ENCODE peak calls at places on chromosomes 6 and 20, in four cellular contexts. One of them, this sample, is unnamed.

GRCh38 chr6:48826884-48827701 is 636.0 kb downstream of the MMUT start:
- DNase-seq in amniotic stem cell: peak
- DNase-seq in activated naive CD4-positive, alpha-beta T cell treated with Interleukin-2 at 50 U/mL for 16 hours: no peak
- DNase-seq in GM12892: no peak
- DNase-seq in this sample: no peak

GRCh38 chr20:50054626-50055511 is 58.1 kb downstream of the UBE2V1 start:
- DNase-seq in amniotic stem cell: no peak
- DNase-seq in activated naive CD4-positive, alpha-beta T cell treated with Interleukin-2 at 50 U/mL for 16 hours: no peak
- DNase-seq in GM12892: no peak
- DNase-seq in this sample: no peak

GRCh38 chr6:106077170-106077569 is 9.0 kb upstream of the PRDM1 start:
- DNase-seq in amniotic stem cell: no peak
- DNase-seq in activated naive CD4-positive, alpha-beta T cell treated with Interleukin-2 at 50 U/mL for 16 hours: no peak
- DNase-seq in GM12892: no peak
- DNase-seq in this sample: no peak

GRCh38 chr6:115360602-115361325 is 699.9 kb downstream of the FRK start:
- DNase-seq in amniotic stem cell: no peak
- DNase-seq in activated naive CD4-positive, alpha-beta T cell treated with Interleukin-2 at 50 U/mL for 16 hours: no peak
- DNase-seq in GM12892: no peak
- DNase-seq in this sample: no peak

GRCh38 chr20:51532577-51533191 is 9.8 kb downstream of the NFATC2 start:
- DNase-seq in amniotic stem cell: no peak
- DNase-seq in activated naive CD4-positive, alpha-beta T cell treated with Interleukin-2 at 50 U/mL for 16 hours: no peak
- DNase-seq in GM12892: no peak
- DNase-seq in this sample: no peak

GRCh38 chr6:89547286-89547685 is 91.3 kb downstream of the LYRM2 start:
- DNase-seq in amniotic stem cell: no peak
- DNase-seq in activated naive CD4-positive, alpha-beta T cell treated with Interleukin-2 at 50 U/mL for 16 hours: no peak
- DNase-seq in GM12892: no peak
- DNase-seq in this sample: no peak

GRCh38 chr6:14406616-14407343 is 289.2 kb downstream of the CD83 start:
- DNase-seq in amniotic stem cell: no peak
- DNase-seq in activated naive CD4-positive, alpha-beta T cell treated with Interleukin-2 at 50 U/mL for 16 hours: no peak
- DNase-seq in GM12892: no peak
- DNase-seq in this sample: no peak

GRCh38 chr20:1626528-1627192 is 6.9 kb upstream of the SIRPB1 start:
- DNase-seq in amniotic stem cell: no peak
- DNase-seq in activated naive CD4-positive, alpha-beta T cell treated with Interleukin-2 at 50 U/mL for 16 hours: no peak
- DNase-seq in GM12892: no peak
- DNase-seq in this sample: no peak

GRCh38 chr6:44630125-44631028 is 242.9 kb downstream of the CDC5L start:
- DNase-seq in amniotic stem cell: no peak
- DNase-seq in activated naive CD4-positive, alpha-beta T cell treated with Interleukin-2 at 50 U/mL for 16 hours: peak
- DNase-seq in GM12892: peak
- DNase-seq in this sample: peak

GRCh38 chr20:62824476-62825287 is 7.8 kb downstream of the COL9A3 start:
- DNase-seq in amniotic stem cell: no peak
- DNase-seq in activated naive CD4-positive, alpha-beta T cell treated with Interleukin-2 at 50 U/mL for 16 hours: peak
- DNase-seq in GM12892: no peak
- DNase-seq in this sample: no peak

GRCh38 chr6:26029570-26029856 is 57.7 kb upstream of the HFE start:
- DNase-seq in amniotic stem cell: no peak
- DNase-seq in activated naive CD4-positive, alpha-beta T cell treated with Interleukin-2 at 50 U/mL for 16 hours: no peak
- DNase-seq in GM12892: no peak
- DNase-seq in this sample: no peak

GRCh38 chr20:16054917-16055316 is 518.3 kb downstream of the KIF16B start:
- DNase-seq in amniotic stem cell: no peak
- DNase-seq in activated naive CD4-positive, alpha-beta T cell treated with Interleukin-2 at 50 U/mL for 16 hours: no peak
- DNase-seq in GM12892: no peak
- DNase-seq in this sample: no peak

GRCh38 chr6:15870354-15871043 is 207.7 kb upstream of the DTNBP1 start:
- DNase-seq in amniotic stem cell: no peak
- DNase-seq in activated naive CD4-positive, alpha-beta T cell treated with Interleukin-2 at 50 U/mL for 16 hours: no peak
- DNase-seq in GM12892: no peak
- DNase-seq in this sample: no peak

GRCh38 chr20:25136643-25137559 is 55.0 kb upstream of the VSX1 start:
- DNase-seq in amniotic stem cell: peak
- DNase-seq in activated naive CD4-positive, alpha-beta T cell treated with Interleukin-2 at 50 U/mL for 16 hours: no peak
- DNase-seq in GM12892: no peak
- DNase-seq in this sample: no peak

GRCh38 chr20:38515631-38516030 is 43.0 kb downstream of the RALGAPB start:
- DNase-seq in amniotic stem cell: no peak
- DNase-seq in activated naive CD4-positive, alpha-beta T cell treated with Interleukin-2 at 50 U/mL for 16 hours: no peak
- DNase-seq in GM12892: no peak
- DNase-seq in this sample: no peak

GRCh38 chr6:90537723-90538407 is 49.0 kb downstream of the MAP3K7 start:
- DNase-seq in amniotic stem cell: no peak
- DNase-seq in activated naive CD4-positive, alpha-beta T cell treated with Interleukin-2 at 50 U/mL for 16 hours: no peak
- DNase-seq in GM12892: no peak
- DNase-seq in this sample: no peak

GRCh38 chr20:36607586-36608387 is 2.2 kb downstream of the RAB5IF start:
- DNase-seq in amniotic stem cell: no peak
- DNase-seq in activated naive CD4-positive, alpha-beta T cell treated with Interleukin-2 at 50 U/mL for 16 hours: no peak
- DNase-seq in GM12892: no peak
- DNase-seq in this sample: no peak

GRCh38 chr6:9540126-9540525 is 874.7 kb downstream of the TFAP2A start:
- DNase-seq in amniotic stem cell: no peak
- DNase-seq in activated naive CD4-positive, alpha-beta T cell treated with Interleukin-2 at 50 U/mL for 16 hours: no peak
- DNase-seq in GM12892: no peak
- DNase-seq in this sample: no peak

GRCh38 chr6:32849126-32849525 is 4.4 kb downstream of the TAP1 start:
- DNase-seq in amniotic stem cell: no peak
- DNase-seq in activated naive CD4-positive, alpha-beta T cell treated with Interleukin-2 at 50 U/mL for 16 hours: no peak
- DNase-seq in GM12892: no peak
- DNase-seq in this sample: no peak

GRCh38 chr6:79117752-79118151 is 39.7 kb upstream of the PHIP start:
- DNase-seq in amniotic stem cell: no peak
- DNase-seq in activated naive CD4-positive, alpha-beta T cell treated with Interleukin-2 at 50 U/mL for 16 hours: no peak
- DNase-seq in GM12892: no peak
- DNase-seq in this sample: no peak

GRCh38 chr6:118980063-118980462 is 45.1 kb upstream of the MCM9 start:
- DNase-seq in amniotic stem cell: no peak
- DNase-seq in activated naive CD4-positive, alpha-beta T cell treated with Interleukin-2 at 50 U/mL for 16 hours: no peak
- DNase-seq in GM12892: no peak
- DNase-seq in this sample: no peak

GRCh38 chr6:50843842-50844241 is 25.2 kb downstream of the TFAP2B start:
- DNase-seq in amniotic stem cell: no peak
- DNase-seq in activated naive CD4-positive, alpha-beta T cell treated with Interleukin-2 at 50 U/mL for 16 hours: no peak
- DNase-seq in GM12892: no peak
- DNase-seq in this sample: no peak

GRCh38 chr6:144797881-144798589 is 512.9 kb downstream of the UTRN start:
- DNase-seq in amniotic stem cell: peak
- DNase-seq in activated naive CD4-positive, alpha-beta T cell treated with Interleukin-2 at 50 U/mL for 16 hours: no peak
- DNase-seq in GM12892: no peak
- DNase-seq in this sample: no peak

GRCh38 chr6:87100216-87100615 is 5.3 kb upstream of the CGA start:
- DNase-seq in amniotic stem cell: no peak
- DNase-seq in activated naive CD4-positive, alpha-beta T cell treated with Interleukin-2 at 50 U/mL for 16 hours: no peak
- DNase-seq in GM12892: no peak
- DNase-seq in this sample: no peak

GRCh38 chr6:126030045-126030444 is 43.7 kb downstream of the TRMT11 start:
- DNase-seq in amniotic stem cell: no peak
- DNase-seq in activated naive CD4-positive, alpha-beta T cell treated with Interleukin-2 at 50 U/mL for 16 hours: no peak
- DNase-seq in GM12892: no peak
- DNase-seq in this sample: no peak

GRCh38 chr20:4726710-4727391 is 5.1 kb downstream of the PRND start:
- DNase-seq in amniotic stem cell: no peak
- DNase-seq in activated naive CD4-positive, alpha-beta T cell treated with Interleukin-2 at 50 U/mL for 16 hours: peak
- DNase-seq in GM12892: no peak
- DNase-seq in this sample: peak

GRCh38 chr20:37914672-37915433 is 11.9 kb downstream of the VSTM2L start:
- DNase-seq in amniotic stem cell: no peak
- DNase-seq in activated naive CD4-positive, alpha-beta T cell treated with Interleukin-2 at 50 U/mL for 16 hours: no peak
- DNase-seq in GM12892: peak
- DNase-seq in this sample: no peak

GRCh38 chr20:17796096-17796563 is 96.4 kb downstream of the BANF2 start:
- DNase-seq in amniotic stem cell: no peak
- DNase-seq in activated naive CD4-positive, alpha-beta T cell treated with Interleukin-2 at 50 U/mL for 16 hours: no peak
- DNase-seq in GM12892: no peak
- DNase-seq in this sample: no peak

GRCh38 chr6:52840763-52841585 is at the start of gene GSTA5:
- DNase-seq in amniotic stem cell: no peak
- DNase-seq in activated naive CD4-positive, alpha-beta T cell treated with Interleukin-2 at 50 U/mL for 16 hours: no peak
- DNase-seq in GM12892: no peak
- DNase-seq in this sample: no peak

GRCh38 chr20:16027710-16028109 is 545.5 kb downstream of the KIF16B start:
- DNase-seq in amniotic stem cell: no peak
- DNase-seq in activated naive CD4-positive, alpha-beta T cell treated with Interleukin-2 at 50 U/mL for 16 hours: no peak
- DNase-seq in GM12892: no peak
- DNase-seq in this sample: no peak

GRCh38 chr6:77183447-77183846 is 279.8 kb downstream of the HTR1B start:
- DNase-seq in amniotic stem cell: no peak
- DNase-seq in activated naive CD4-positive, alpha-beta T cell treated with Interleukin-2 at 50 U/mL for 16 hours: no peak
- DNase-seq in GM12892: no peak
- DNase-seq in this sample: no peak

GRCh38 chr6:4270001-4270400 is 134.6 kb upstream of the ECI2 start:
- DNase-seq in amniotic stem cell: no peak
- DNase-seq in activated naive CD4-positive, alpha-beta T cell treated with Interleukin-2 at 50 U/mL for 16 hours: no peak
- DNase-seq in GM12892: no peak
- DNase-seq in this sample: no peak

GRCh38 chr6:155341130-155341828 is 27.0 kb upstream of the TFB1M start:
- DNase-seq in amniotic stem cell: no peak
- DNase-seq in activated naive CD4-positive, alpha-beta T cell treated with Interleukin-2 at 50 U/mL for 16 hours: no peak
- DNase-seq in GM12892: no peak
- DNase-seq in this sample: no peak

GRCh38 chr20:19981091-19981490 is 36.1 kb upstream of the NAA20 start:
- DNase-seq in amniotic stem cell: no peak
- DNase-seq in activated naive CD4-positive, alpha-beta T cell treated with Interleukin-2 at 50 U/mL for 16 hours: no peak
- DNase-seq in GM12892: no peak
- DNase-seq in this sample: no peak

GRCh38 chr6:142756215-142756630 is 188.8 kb downstream of the HIVEP2 start:
- DNase-seq in amniotic stem cell: no peak
- DNase-seq in activated naive CD4-positive, alpha-beta T cell treated with Interleukin-2 at 50 U/mL for 16 hours: no peak
- DNase-seq in GM12892: no peak
- DNase-seq in this sample: no peak

GRCh38 chr6:169824848-169825557 is 73.6 kb downstream of the ERMARD start:
- DNase-seq in amniotic stem cell: no peak
- DNase-seq in activated naive CD4-positive, alpha-beta T cell treated with Interleukin-2 at 50 U/mL for 16 hours: no peak
- DNase-seq in GM12892: no peak
- DNase-seq in this sample: no peak

GRCh38 chr20:40688129-40689099 is 622 bp downstream of the MAFB start:
- DNase-seq in amniotic stem cell: no peak
- DNase-seq in activated naive CD4-positive, alpha-beta T cell treated with Interleukin-2 at 50 U/mL for 16 hours: no peak
- DNase-seq in GM12892: no peak
- DNase-seq in this sample: no peak

This sample was measured in activated T-helper 9 cell treated with anti-CD3 and anti-CD28 coated beads, Interleukin-2, amount 50 U/mL, for 16 hours.